ENCODE peak calls at places on chromosomes 13 and 19, in six cellular contexts. K is uterus, H is choroid plexus epithelial cell, W is A549, X is left lung, G is OCI-LY7. Z is an unnamed sample.

GRCh38 chr13:74678308-74678958 is 544.2 kb upstream of the KLF12 start:
- DNase-seq in K (no peak), H (no peak), W (no peak), X (no peak), G (no peak), Z (no peak)

GRCh38 chr19:2207991-2208860 is 27.9 kb downstream of the PLEKHJ1 start:
- DNase-seq in K (no peak), H (peak; percentile 53), W (no peak), X (no peak), G (peak; percentile 56), Z (peak; percentile 88)

GRCh38 chr19:6733338-6734095 is 3.9 kb downstream of the GPR108 start:
- DNase-seq in K (no peak), H (no peak), W (no peak), X (peak; percentile 65), G (peak; percentile 45), Z (peak; percentile 76)

GRCh38 chr19:1566392-1567115 is 1.6 kb downstream of the MEX3D start:
- DNase-seq in K (peak; percentile 78), H (peak; percentile 83), W (peak; percentile 50), X (peak; percentile 84), G (no peak), Z (no peak)

GRCh38 chr13:30133976-30134375 is 173.4 kb downstream of the KATNAL1 start:
- DNase-seq in K (no peak), H (no peak), W (no peak), X (no peak), G (no peak), Z (no peak)

GRCh38 chr13:46389985-46390384 is 2.9 kb upstream of the RUBCNL start:
- DNase-seq in K (no peak), H (no peak), W (no peak), X (no peak), G (peak; percentile 90), Z (no peak)

GRCh38 chr13:110201114-110201513 is 105.8 kb downstream of the COL4A1 start:
- DNase-seq in K (no peak), H (no peak), W (no peak), X (no peak), G (no peak), Z (no peak)

GRCh38 chr13:53004605-53005004 is 24.0 kb upstream of the OLFM4 start:
- DNase-seq in K (no peak), H (no peak), W (no peak), X (no peak), G (no peak), Z (no peak)

Z was measured in 8988T.